ENCODE peak calls at places on chromosomes 3 and 15, in four cellular contexts. W, I, G and R are unnamed samples.
A peak's percentile ranks its signal among the peaks of the same experiment; 100 is the strongest.

GRCh38 chr3:19946832-19947548 is at the start of gene RAB5A:
- DNase-seq in W (peak; percentile 98), I (peak; percentile 97), G (peak; percentile 98), R (peak; percentile 64)

GRCh38 chr3:126468028-126468891 is 7.4 kb downstream of the ZXDC start:
- DNase-seq in W (peak; percentile 85), I (no peak), G (no peak), R (no peak)

GRCh38 chr15:63892794-63893441 is 59.2 kb upstream of the HERC1 start:
- DNase-seq in W (no peak), I (no peak), G (peak; percentile 85), R (no peak)

GRCh38 chr15:43085921-43086320 is 19.9 kb downstream of the UBR1 start:
- DNase-seq in W (no peak), I (no peak), G (no peak), R (no peak)

GRCh38 chr3:152056073-152056472 is 182.6 kb downstream of the SUCNR1 start:
- DNase-seq in W (no peak), I (no peak), G (no peak), R (no peak)

GRCh38 chr15:100055821-100056220 is 286.0 kb downstream of the ADAMTS17 start:
- DNase-seq in W (no peak), I (peak; percentile 18), G (no peak), R (no peak)

GRCh38 chr3:52396011-52396906 is 48.6 kb downstream of the SEMA3G start:
- DNase-seq in W (no peak), I (no peak), G (no peak), R (no peak)

GRCh38 chr3:52122491-52122890 is 31.7 kb downstream of the POC1A start:
- DNase-seq in W (no peak), I (no peak), G (no peak), R (no peak)

GRCh38 chr3:34363871-34364270 is 565.4 kb downstream of the PDCD6IP start:
- DNase-seq in W (no peak), I (no peak), G (no peak), R (no peak)

GRCh38 chr15:85116066-85116465 is 134.4 kb downstream of the PDE8A start:
- DNase-seq in W (no peak), I (no peak), G (no peak), R (no peak)

GRCh38 chr3:72997421-72997961 is 880 bp downstream of the PPP4R2 start:
- DNase-seq in W (no peak), I (peak; percentile 48), G (peak; percentile 18), R (no peak)

DNA sequence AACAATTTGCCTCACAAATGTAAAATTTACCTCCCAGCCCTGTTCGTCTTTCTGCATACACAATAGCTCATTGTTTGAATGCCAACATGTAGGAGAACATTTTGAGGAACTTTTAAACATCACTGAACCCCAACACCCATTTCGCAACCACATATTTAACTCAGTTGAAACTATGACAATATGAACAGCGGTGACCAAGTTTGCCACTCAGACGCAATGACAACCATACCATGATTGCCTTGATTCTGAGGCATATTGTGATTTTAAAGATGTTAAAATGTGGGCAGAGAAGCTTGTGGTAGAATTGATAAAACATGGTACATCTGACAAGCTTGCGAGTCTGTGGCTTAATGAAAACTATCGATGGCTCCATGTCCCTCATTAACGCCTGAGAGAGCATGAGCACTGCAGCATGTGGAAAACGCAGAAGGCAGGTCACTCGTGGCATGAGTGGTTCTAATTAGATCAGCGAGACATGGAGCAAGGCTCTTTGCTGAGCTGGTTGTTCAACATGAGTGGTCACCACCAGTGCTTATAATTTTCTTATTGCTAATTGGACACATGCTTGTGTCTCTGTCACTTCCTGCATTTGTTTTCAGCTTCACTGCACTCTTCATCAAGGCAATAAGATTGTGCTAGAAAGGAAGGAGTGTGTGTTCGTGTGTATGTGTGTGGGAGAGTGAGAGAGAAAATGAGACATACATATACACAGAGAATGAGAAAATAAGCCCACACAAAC is 116.8 kb downstream of the CHST2 start:
- DNase-seq in W (no peak), I (no peak), G (no peak), R (no peak)
- TF ChIP-seq CTCF in W (no peak), I (no peak), G (no peak), R (no peak)

GRCh38 chr3:66998075-66998898 is at the start of gene KBTBD8:
- DNase-seq in W (peak; percentile 100), I (peak; percentile 95), G (peak; percentile 97), R (peak; percentile 63)
- TF ChIP-seq CTCF in W (no peak), I (no peak), G (no peak), R (no peak)

DNA sequence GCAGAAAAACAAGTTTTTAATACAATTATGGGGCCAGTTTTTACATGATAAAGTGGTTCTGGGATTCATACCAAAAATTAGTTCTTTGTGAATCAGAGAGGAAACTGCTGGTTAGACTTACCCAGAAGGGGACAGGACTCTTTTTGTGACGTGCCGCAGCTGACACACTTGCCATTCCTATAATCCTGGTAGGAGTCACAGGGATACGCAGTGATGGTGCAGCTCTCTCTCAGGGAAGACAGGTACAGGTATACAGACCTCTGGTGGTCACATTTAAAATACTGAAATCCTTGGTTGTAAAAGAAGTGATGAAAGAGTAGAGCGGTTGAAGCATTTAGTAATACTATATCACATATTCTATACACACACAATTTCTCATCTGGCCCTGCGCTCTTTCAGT is 20.2 kb upstream of the TMEM41A start:
- DNase-seq in W (no peak), I (no peak), G (no peak), R (no peak)
- TF ChIP-seq CTCF in W (no peak), I (no peak), G (no peak), R (no peak)

GRCh38 chr3:14268897-14269296 is 90.3 kb downstream of the LSM3 start:
- DNase-seq in W (no peak), I (no peak), G (no peak), R (no peak)
- TF ChIP-seq CTCF in W (no peak), I (no peak), G (no peak), R (no peak)

GRCh38 chr15:78875107-78875914 is 2.6 kb downstream of the MORF4L1 start:
- DNase-seq in W (no peak), I (no peak), G (no peak), R (no peak)

GRCh38 chr15:78873796-78874761 is 1.4 kb downstream of the MORF4L1 start:
- DNase-seq in W (no peak), I (no peak), G (peak; percentile 41), R (no peak)

GRCh38 chr15:78868366-78868765 is 4.3 kb upstream of the MORF4L1 start:
- DNase-seq in W (no peak), I (no peak), G (no peak), R (no peak)

GRCh38 chr15:78872155-78872971 is at the start of gene MORF4L1:
- DNase-seq in W (peak; percentile 98), I (peak; percentile 95), G (peak; percentile 95), R (peak; percentile 73)

GRCh38 chr15:78872972-78873795 is 494 bp downstream of the MORF4L1 start:
- DNase-seq in W (peak; percentile 81), I (peak; percentile 86), G (peak; percentile 88), R (peak; percentile 27)
- TF ChIP-seq CTCF in W (peak; percentile 32), I (peak; percentile 68), G (no peak), R (peak; percentile 57)